ENCODE peak calls at places on chromosomes 3 and 15, in six cellular contexts. L is heart right ventricle, M is pancreas, Y is upper lobe of right lung, D is cardiac muscle cell, Z is body of pancreas. P is an unnamed sample.

GRCh38 chr3:185837409-185837808 is 12.6 kb upstream of the IGF2BP2 start:
- DNase-seq in L (no peak), M (no peak), Y (no peak), D (peak), Z (no peak), P (no peak)

GRCh38 chr3:110419096-110419495 is 652.5 kb upstream of the NECTIN3 start:
- DNase-seq in L (no peak), M (no peak), Y (no peak), D (peak), Z (no peak), P (no peak)

GRCh38 chr3:120497318-120497717 is 46.5 kb upstream of the FSTL1 start:
- DNase-seq in L (peak), M (no peak), Y (no peak), D (peak), Z (no peak), P (no peak)

GRCh38 chr15:45790325-45790943 is 155.6 kb downstream of the SQOR start:
- DNase-seq in L (peak), M (no peak), Y (no peak), D (peak), Z (peak), P (no peak)

GRCh38 chr15:31364301-31365031 is 37.8 kb downstream of the KLF13 start:
- DNase-seq in L (no peak), M (peak), Y (no peak), D (no peak), Z (peak), P (no peak)

GRCh38 chr15:27730878-27731277 is 368.2 kb downstream of the OCA2 start:
- DNase-seq in L (no peak), M (no peak), Y (no peak), D (no peak), Z (no peak), P (no peak)

GRCh38 chr3:143571548-143571947 is 276.7 kb downstream of the SLC9A9 start:
- DNase-seq in L (no peak), M (no peak), Y (no peak), D (peak), Z (no peak), P (no peak)

GRCh38 chr3:146546366-146546965 is 2.1 kb upstream of the PLSCR1 start:
- DNase-seq in L (no peak), M (no peak), Y (no peak), D (no peak), Z (no peak), P (no peak)

GRCh38 chr3:145145461-145145860 is 1015.5 kb downstream of the PLOD2 start:
- DNase-seq in L (no peak), M (no peak), Y (no peak), D (no peak), Z (no peak), P (no peak)

GRCh38 chr15:64019764-64020163 is 26.5 kb downstream of the DAPK2 start:
- DNase-seq in L (peak), M (peak), Y (no peak), D (no peak), Z (peak), P (no peak)
- H3K27ac ChIP-seq in L (peak), M (no peak), Y (no peak), D (no peak), Z (no peak), P (no peak)

GRCh38 chr3:170806676-170807075 is 63.3 kb downstream of the RPL22L1 start:
- DNase-seq in L (no peak), M (no peak), Y (no peak), D (no peak), Z (no peak), P (no peak)
- H3K27ac ChIP-seq in L (no peak), M (no peak), Y (no peak), D (no peak), Z (no peak), P (no peak)

DNA sequence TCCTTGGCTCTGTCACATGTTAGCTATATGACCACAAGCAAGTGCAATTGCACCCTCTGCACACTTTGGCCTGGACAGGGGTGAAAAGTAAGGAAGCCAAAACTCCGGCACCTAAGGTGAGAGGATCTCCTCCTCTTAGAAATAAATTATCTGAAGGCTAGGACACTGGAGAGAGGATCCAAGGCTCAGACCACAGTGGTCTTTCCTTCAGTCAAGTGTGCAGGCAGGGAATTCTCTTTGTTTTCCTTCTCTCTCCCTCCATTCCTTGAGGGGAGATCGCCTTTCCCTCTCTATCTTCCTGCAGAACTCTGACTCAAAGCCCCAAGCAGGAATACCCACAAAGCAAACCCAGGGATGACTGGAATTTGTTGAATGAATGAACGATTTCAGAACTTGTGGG is 3.1 kb upstream of the MEGF11 start:
- DNase-seq in L (no peak), M (no peak), Y (no peak), D (no peak), Z (no peak), P (no peak)
- H3K27ac ChIP-seq in L (no peak), M (no peak), Y (no peak), D (no peak), Z (no peak), P (no peak)

GRCh38 chr3:40102182-40102581 is 207.3 kb upstream of the EIF1B start:
- DNase-seq in L (no peak), M (no peak), Y (no peak), D (no peak), Z (no peak), P (no peak)
- H3K27ac ChIP-seq in L (no peak), M (no peak), Y (no peak), D (no peak), Z (no peak), P (no peak)

GRCh38 chr3:50457988-50458387 is 45.4 kb downstream of the CACNA2D2 start:
- DNase-seq in L (no peak), M (no peak), Y (no peak), D (no peak), Z (no peak), P (no peak)
- H3K27ac ChIP-seq in L (no peak), M (no peak), Y (no peak), D (no peak), Z (no peak), P (no peak)

GRCh38 chr3:123485551-123485950 is 36.7 kb upstream of the ADCY5 start:
- DNase-seq in L (no peak), M (no peak), Y (no peak), D (no peak), Z (no peak), P (no peak)

GRCh38 chr3:123486460-123486859 is 37.6 kb upstream of the ADCY5 start:
- DNase-seq in L (no peak), M (no peak), Y (no peak), D (no peak), Z (no peak), P (no peak)

GRCh38 chr3:123492188-123492587 is 43.3 kb upstream of the ADCY5 start:
- DNase-seq in L (no peak), M (no peak), Y (no peak), D (no peak), Z (no peak), P (no peak)

GRCh38 chr3:123489400-123490004 is 40.6 kb upstream of the ADCY5 start:
- DNase-seq in L (peak), M (no peak), Y (peak), D (peak), Z (peak), P (peak)

GRCh38 chr3:123488641-123489347 is 39.9 kb upstream of the ADCY5 start:
- DNase-seq in L (no peak), M (no peak), Y (no peak), D (no peak), Z (no peak), P (no peak)
- H3K27ac ChIP-seq in L (peak), M (no peak), Y (no peak), D (peak), Z (no peak), P (peak)

DNA sequence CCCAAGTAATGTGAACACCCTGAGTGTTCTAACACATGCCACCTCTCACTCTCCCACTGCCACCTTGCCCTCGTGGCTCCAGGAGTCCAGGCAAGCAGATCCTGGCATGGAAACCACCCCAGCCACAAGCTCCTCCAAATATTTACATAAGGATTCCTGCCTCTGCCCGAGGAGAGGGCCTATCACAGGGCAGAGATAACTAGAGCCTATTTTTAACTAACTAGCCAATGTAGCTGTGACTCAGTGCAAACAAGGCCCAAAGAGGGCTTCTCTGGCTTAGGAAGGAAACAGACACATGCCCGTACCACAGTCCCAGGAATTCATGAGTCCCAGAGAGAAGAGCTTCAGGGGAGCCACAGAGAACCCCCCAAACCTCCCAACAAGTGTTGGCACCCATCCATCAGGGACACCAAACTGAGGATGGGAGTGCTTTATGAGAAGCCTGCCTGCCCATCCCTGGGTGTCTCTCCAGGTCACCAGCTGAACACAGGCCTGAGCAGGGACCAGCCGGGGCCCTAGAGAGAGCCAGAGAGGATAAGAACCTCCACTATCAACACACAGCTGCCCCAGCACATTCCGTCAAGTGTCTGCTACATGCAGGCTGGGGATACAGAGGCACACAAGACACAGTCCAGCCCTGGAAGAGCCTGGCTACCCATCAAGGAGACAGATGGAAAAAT is 9.2 kb downstream of the FYCO1 start:
- DNase-seq in L (peak), M (peak), Y (peak), D (peak), Z (peak), P (no peak)
- H3K27ac ChIP-seq in L (peak), M (peak), Y (peak), D (peak), Z (peak), P (no peak)

GRCh38 chr15:99983171-99983891 is 250.1 kb upstream of the LYSMD4 start:
- DNase-seq in L (no peak), M (no peak), Y (no peak), D (peak), Z (no peak), P (no peak)
- H3K27ac ChIP-seq in L (peak), M (no peak), Y (peak), D (no peak), Z (no peak), P (no peak)